ENCODE peak calls at places on chromosomes 6 and 20, in four cellular contexts. H is dorsolateral prefrontal cortex, J is cardiac fibroblast, B is colonic mucosa. I is an unnamed sample.

GRCh38 chr6:20705741-20706140 is 171.5 kb downstream of the CDKAL1 start:
- DNase-seq in B (no peak), J (no peak), H (no peak), I (no peak)

GRCh38 chr20:62363920-62364851 is 2.9 kb downstream of the LAMA5 start:
- DNase-seq in B (no peak), J (peak; percentile 65), H (no peak), I (no peak)

GRCh38 chr6:118660218-118660569 is 8.8 kb upstream of the CEP85L start:
- DNase-seq in B (no peak), J (peak; percentile 20), H (no peak), I (no peak)

GRCh38 chr6:75932067-75932466 is 140.4 kb downstream of the IMPG1 start:
- DNase-seq in J (peak; percentile 34), H (peak; percentile 20), B (no peak), I (peak; percentile 34)

GRCh38 chr6:40740518-40740917 is 153.4 kb upstream of the LRFN2 start:
- DNase-seq in B (no peak), J (no peak), H (no peak), I (no peak)

GRCh38 chr6:32290886-32291450 is 67.1 kb upstream of the NOTCH4 start:
- DNase-seq in J (peak; percentile 62), H (no peak), B (no peak), I (no peak)

GRCh38 chr20:36941403-36941835 is 10.1 kb downstream of the SAMHD1 start:
- DNase-seq in B (no peak), J (no peak), H (no peak), I (no peak)

GRCh38 chr6:38776515-38776914 is 61.4 kb downstream of the DNAH8 start:
- DNase-seq in J (peak; percentile 73), B (no peak), H (no peak), I (no peak)

GRCh38 chr6:39074486-39074885 is 25.9 kb downstream of the GLP1R start:
- DNase-seq in B (no peak), J (no peak), H (no peak), I (no peak)

GRCh38 chr6:25665455-25665854 is 13.4 kb downstream of the SCGN start:
- DNase-seq in H (no peak), J (no peak), B (no peak), I (no peak)

GRCh38 chr20:4894981-4895381 is 106.3 kb downstream of the SLC23A2 start:
- DNase-seq in J (no peak), H (no peak), B (no peak), I (no peak)

GRCh38 chr6:149950423-149950822 is 8.6 kb downstream of the ULBP2 start:
- DNase-seq in B (no peak), H (no peak), J (no peak), I (no peak)

GRCh38 chr20:24066075-24066700 is 77.6 kb upstream of the GGTLC1 start:
- DNase-seq in B (no peak), H (no peak), J (no peak), I (no peak)

GRCh38 chr6:25181923-25182322 is 97.3 kb upstream of the CARMIL1 start:
- DNase-seq in H (no peak), J (peak; percentile 52), B (no peak), I (no peak)

GRCh38 chr20:50295762-50296449 is 105.3 kb downstream of the CEBPB start:
- DNase-seq in H (no peak), J (no peak), B (no peak), I (no peak)

GRCh38 chr6:128827675-128828464 is 55.1 kb upstream of the LAMA2 start:
- DNase-seq in J (peak; percentile 13), B (no peak), H (no peak), I (no peak)

GRCh38 chr6:157535354-157536217 is 154.6 kb downstream of the ZDHHC14 start:
- DNase-seq in B (no peak), J (peak; percentile 81), H (no peak), I (no peak)

GRCh38 chr20:63830821-63831593 is at the start of gene ZBTB46:
- DNase-seq in H (no peak), J (no peak), B (peak; percentile 63), I (no peak)

GRCh38 chr6:56692586-56693245 is 50.0 kb upstream of the DST start:
- DNase-seq in J (peak; percentile 93), H (no peak), B (no peak), I (no peak)

GRCh38 chr6:145225500-145225899 is 509.8 kb downstream of the EPM2A start:
- DNase-seq in J (no peak), B (no peak), H (no peak), I (no peak)

GRCh38 chr6:148441454-148441911 is 98.8 kb downstream of the SASH1 start:
- DNase-seq in B (no peak), H (no peak), J (peak; percentile 90), I (no peak)

GRCh38 chr6:111614833-111615582 is 9.3 kb upstream of the TRAF3IP2 start:
- DNase-seq in H (no peak), B (peak; percentile 87), J (no peak), I (no peak)

DNA sequence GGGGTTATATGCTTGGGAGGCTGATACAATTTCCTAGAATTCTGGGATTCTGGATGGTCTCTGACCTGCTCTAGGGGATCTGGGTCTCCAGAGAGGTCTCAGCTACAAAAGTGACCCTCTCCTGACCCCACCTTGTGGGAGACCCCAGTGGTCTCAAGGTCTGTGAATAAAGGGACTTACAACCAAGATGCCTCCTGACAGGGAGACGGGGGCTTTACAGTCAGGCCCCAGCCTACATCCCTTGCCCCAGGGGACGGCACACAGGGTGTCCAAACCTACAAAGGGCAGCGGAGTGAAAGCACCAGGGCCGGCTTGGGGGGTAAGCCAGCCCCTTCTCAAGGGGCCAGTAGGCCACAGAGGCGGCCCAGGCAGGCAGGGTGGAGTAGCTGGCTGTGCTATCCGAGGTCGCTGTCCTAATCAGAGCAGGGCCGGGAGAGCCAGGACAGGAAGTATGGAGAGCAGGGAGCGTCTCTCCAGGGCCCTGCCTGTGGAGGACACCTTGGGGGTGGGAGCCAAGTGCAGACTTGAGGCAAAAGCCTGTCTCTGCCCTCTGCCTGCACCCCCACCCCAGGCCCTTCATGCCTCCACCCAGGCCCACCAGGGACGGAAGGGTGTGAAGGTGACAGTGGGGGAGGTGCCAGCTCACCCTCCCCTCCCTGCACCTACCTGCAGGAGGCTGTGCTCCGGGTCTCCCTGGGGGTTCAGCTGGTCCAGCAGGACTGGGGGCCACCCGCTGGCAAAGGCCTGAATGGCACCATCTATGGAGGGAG is 3.5 kb downstream of the GFRA4 start:
- DNase-seq in H (no peak), B (no peak), J (no peak), I (no peak)
- TF ChIP-seq CTCF in H (no peak), B (no peak), J (no peak), I (peak; percentile 18)

GRCh38 chr20:23058240-23058639 is 8.8 kb upstream of the THBD start:
- DNase-seq in J (no peak), B (no peak), H (no peak), I (no peak)
- TF ChIP-seq CTCF in J (peak; percentile 30), B (no peak), H (no peak), I (no peak)

DNA sequence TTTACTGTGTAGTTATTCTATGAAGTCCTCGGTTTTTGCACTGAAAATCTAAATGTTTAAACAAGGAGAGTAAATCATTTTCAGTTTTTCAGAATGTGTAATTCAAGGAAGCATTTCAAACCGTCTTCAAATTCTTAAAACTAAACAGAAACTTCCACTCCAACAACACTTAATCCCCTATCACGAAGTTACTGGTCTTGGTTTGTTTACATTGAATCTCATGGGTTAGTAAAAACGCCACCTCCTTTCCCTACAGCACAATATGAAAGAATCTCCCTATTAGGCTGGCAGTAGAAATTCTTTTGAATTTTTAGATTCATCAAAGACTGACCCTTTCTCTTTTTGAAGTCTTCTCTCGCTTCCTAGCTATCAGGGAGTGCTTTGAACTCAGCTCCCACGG is 192.9 kb downstream of the AIG1 start:
- DNase-seq in B (no peak), J (no peak), H (no peak), I (no peak)
- TF ChIP-seq CTCF in B (no peak), J (no peak), H (no peak), I (no peak)

GRCh38 chr6:136956590-136957573 is 34.8 kb downstream of the SLC35D3 start:
- DNase-seq in J (no peak), H (no peak), B (no peak), I (no peak)
- TF ChIP-seq CTCF in J (no peak), H (no peak), B (no peak), I (peak; percentile 33)

DNA sequence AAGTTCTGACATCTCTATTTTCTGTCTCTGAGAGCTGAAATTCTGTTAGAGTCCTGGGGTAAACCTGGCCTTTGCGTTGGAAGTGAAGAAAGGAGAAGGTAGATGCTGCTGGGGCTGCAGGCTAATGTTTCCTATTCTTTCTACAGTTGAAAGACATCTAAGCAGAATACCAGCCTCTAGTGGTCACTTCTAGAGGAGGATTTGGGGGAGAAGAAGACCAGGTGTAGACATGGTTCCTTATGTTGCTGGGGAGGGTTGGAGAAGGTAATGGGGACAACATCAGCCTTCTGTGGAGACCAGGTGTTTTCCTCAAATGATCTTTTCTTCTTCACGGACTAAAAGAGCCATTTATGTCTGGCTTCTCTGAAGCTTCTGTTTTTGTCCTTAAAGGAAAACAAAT is 62.6 kb downstream of the BTBD3 start:
- DNase-seq in J (no peak), B (no peak), H (no peak), I (no peak)
- TF ChIP-seq CTCF in J (no peak), B (no peak), H (peak; percentile 15), I (no peak)

GRCh38 chr6:28864321-28864923 is 59.4 kb downstream of the TRIM27 start:
- DNase-seq in B (peak; percentile 82), H (no peak), J (no peak), I (no peak)
- TF ChIP-seq CTCF in B (no peak), H (no peak), J (peak; percentile 10), I (peak; percentile 32)

GRCh38 chr6:95280690-95281273 is 296.6 kb upstream of the MANEA start:
- DNase-seq in H (no peak), B (no peak), J (peak; percentile 50), I (no peak)
- TF ChIP-seq CTCF in H (peak; percentile 56), B (no peak), J (peak; percentile 28), I (peak; percentile 66)

DNA sequence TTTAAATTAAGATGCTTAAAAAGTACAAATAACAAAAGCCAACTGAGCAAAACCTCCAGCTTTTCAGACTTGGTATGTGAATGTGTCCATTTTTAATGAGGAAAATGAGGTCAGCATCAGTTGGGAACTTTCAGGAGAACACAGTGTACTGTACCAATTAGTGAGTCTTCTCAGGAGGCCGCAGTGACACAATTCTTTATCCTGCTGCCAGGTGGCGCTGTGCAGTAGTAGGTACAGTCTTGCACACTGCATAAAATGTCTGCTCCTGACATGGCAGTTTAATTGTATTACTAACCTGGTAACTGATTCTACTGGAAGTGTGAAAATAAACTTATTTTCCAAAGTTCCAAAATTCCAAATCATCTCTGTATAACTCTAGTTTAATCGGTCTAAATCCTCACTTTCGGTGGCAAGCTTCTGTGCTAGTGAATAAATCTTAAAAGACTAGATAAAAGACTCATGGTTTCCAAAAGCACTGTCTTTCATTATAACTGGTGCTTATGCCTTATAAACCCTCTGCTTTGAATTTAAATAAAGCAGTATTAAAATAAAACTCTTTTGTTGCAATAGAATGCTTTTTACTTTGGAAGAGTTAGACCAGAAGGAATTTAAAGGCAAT is 214.8 kb upstream of the MMS22L start:
- DNase-seq in H (peak; percentile 59), J (peak; percentile 82), B (peak; percentile 54), I (peak; percentile 41)
- TF ChIP-seq CTCF in H (peak; percentile 83), J (peak; percentile 76), B (peak; percentile 81), I (peak; percentile 92)

GRCh38 chr6:155234687-155235543 is 28.9 kb upstream of the CLDN20 start:
- DNase-seq in H (no peak), J (no peak), B (no peak), I (no peak)

GRCh38 chr6:155234167-155234566 is 29.6 kb upstream of the CLDN20 start:
- DNase-seq in H (no peak), B (no peak), J (no peak), I (no peak)

GRCh38 chr6:155241966-155242365 is 21.8 kb upstream of the CLDN20 start:
- DNase-seq in H (no peak), B (no peak), J (no peak), I (no peak)

GRCh38 chr6:155240905-155241600 is 22.8 kb upstream of the CLDN20 start:
- DNase-seq in H (no peak), B (no peak), J (no peak), I (no peak)

GRCh38 chr6:155237613-155238012 is 26.2 kb upstream of the CLDN20 start:
- DNase-seq in B (no peak), H (no peak), J (no peak), I (no peak)
- TF ChIP-seq CTCF in B (no peak), H (no peak), J (no peak), I (no peak)

I was measured in progenitor cell of endocrine pancreas.